ENCODE peak calls at places on chromosomes 3 and 15, in seven cellular contexts. U, B, O, P, E, R and V are unnamed samples.
A peak's percentile ranks its signal among the peaks of the same experiment; 100 is the strongest.

GRCh38 chr15:95559875-95560394 is 770.6 kb upstream of the NR2F2 start:
- DNase-seq in U (no peak), B (no peak), O (no peak), P (peak; percentile 87), E (no peak), R (no peak), V (peak; percentile 44)

GRCh38 chr15:89630260-89630659 is 25.0 kb downstream of the KIF7 start:
- DNase-seq in U (no peak), B (no peak), O (no peak), P (no peak), E (no peak), R (no peak), V (no peak)

GRCh38 chr15:92906563-92907081 is 6.5 kb downstream of the CHD2 start:
- DNase-seq in U (no peak), B (no peak), O (no peak), P (peak; percentile 59), E (no peak), R (peak; percentile 23), V (no peak)

GRCh38 chr3:81910244-81910852 is 148.9 kb upstream of the GBE1 start:
- DNase-seq in U (no peak), B (peak; percentile 3), O (no peak), P (peak; percentile 46), E (no peak), R (peak; percentile 2), V (peak; percentile 17)

GRCh38 chr15:60928210-60928609 is 300.9 kb downstream of the RORA start:
- DNase-seq in U (no peak), B (no peak), O (no peak), P (no peak), E (no peak), R (no peak), V (no peak)

GRCh38 chr15:63699391-63699790 is 102.2 kb downstream of the FBXL22 start:
- DNase-seq in U (no peak), B (no peak), O (no peak), P (no peak), E (no peak), R (no peak), V (no peak)

GRCh38 chr15:88658972-88659931 is 20.4 kb downstream of the ISG20 start:
- DNase-seq in U (no peak), B (no peak), O (peak; percentile 87), P (peak; percentile 65), E (no peak), R (no peak), V (no peak)

GRCh38 chr3:194350726-194351071 is 429 bp downstream of the CPN2 start:
- DNase-seq in U (no peak), B (no peak), O (no peak), P (no peak), E (no peak), R (no peak), V (no peak)

GRCh38 chr15:41919954-41920538 is 26.2 kb upstream of the SPTBN5 start:
- DNase-seq in U (no peak), B (no peak), O (no peak), P (peak; percentile 94), E (no peak), R (no peak), V (no peak)

GRCh38 chr15:68042855-68043222 is 11.3 kb upstream of the PIAS1 start:
- DNase-seq in U (no peak), B (no peak), O (peak; percentile 7), P (no peak), E (no peak), R (no peak), V (no peak)

GRCh38 chr3:130276203-130276803 is 69.2 kb upstream of the COL6A5 start:
- DNase-seq in U (no peak), B (peak; percentile 4), O (no peak), P (peak; percentile 60), E (peak; percentile 20), R (peak; percentile 44), V (peak; percentile 59)

GRCh38 chr15:90860942-90861675 is 7.3 kb upstream of the FURIN start:
- DNase-seq in U (no peak), B (no peak), O (no peak), P (peak; percentile 85), E (peak; percentile 62), R (no peak), V (no peak)

GRCh38 chr15:96361309-96362000 is 31.0 kb downstream of the NR2F2 start:
- DNase-seq in U (no peak), B (no peak), O (no peak), P (no peak), E (no peak), R (no peak), V (no peak)

GRCh38 chr15:62566248-62566647 is 401.2 kb upstream of the C2CD4B start:
- DNase-seq in U (no peak), B (no peak), O (no peak), P (no peak), E (no peak), R (no peak), V (no peak)

GRCh38 chr3:149473314-149473990 is 1.0 kb upstream of the TM4SF4 start:
- DNase-seq in U (no peak), B (no peak), O (no peak), P (peak; percentile 84), E (peak; percentile 31), R (no peak), V (peak; percentile 63)

GRCh38 chr3:167289435-167289834 is 90.7 kb downstream of the ZBBX start:
- DNase-seq in U (no peak), B (no peak), O (no peak), P (no peak), E (no peak), R (no peak), V (no peak)

GRCh38 chr15:91784973-91785709 is 68.4 kb upstream of the SLCO3A1 start:
- DNase-seq in U (no peak), B (no peak), O (no peak), P (no peak), E (no peak), R (no peak), V (no peak)

GRCh38 chr15:72135719-72136118 is 17.5 kb downstream of the SENP8 start:
- DNase-seq in U (no peak), B (no peak), O (no peak), P (no peak), E (peak; percentile 16), R (no peak), V (no peak)

GRCh38 chr15:86183765-86184491 is 104.3 kb downstream of the AGBL1 start:
- DNase-seq in U (no peak), B (no peak), O (no peak), P (no peak), E (peak; percentile 41), R (no peak), V (no peak)

GRCh38 chr3:49785565-49786356 is 581 bp downstream of the IP6K1 start:
- DNase-seq in U (no peak), B (peak; percentile 38), O (peak; percentile 95), P (peak; percentile 45), E (no peak), R (peak; percentile 40), V (no peak)

GRCh38 chr3:166608132-166608531 is 770.9 kb upstream of the BCHE start:
- DNase-seq in U (no peak), B (no peak), O (no peak), P (no peak), E (no peak), R (no peak), V (no peak)

GRCh38 chr3:18648868-18649450 is 223.8 kb upstream of the SATB1 start:
- DNase-seq in U (no peak), B (no peak), O (no peak), P (no peak), E (no peak), R (no peak), V (no peak)

GRCh38 chr3:188383763-188384162 is 229.8 kb downstream of the LPP start:
- DNase-seq in U (no peak), B (no peak), O (no peak), P (no peak), E (no peak), R (no peak), V (no peak)

GRCh38 chr15:75237316-75237982 is 20.7 kb upstream of the GOLGA6C start:
- DNase-seq in U (peak; percentile 18), B (no peak), O (no peak), P (no peak), E (no peak), R (no peak), V (no peak)

GRCh38 chr3:94176886-94177285 is 114.0 kb downstream of the NSUN3 start:
- DNase-seq in U (no peak), B (no peak), O (no peak), P (no peak), E (no peak), R (no peak), V (no peak)